ENCODE peak calls at places on chromosomes 7 and 10, in seven cellular contexts. E, H, O, U, X, Y and M are unnamed samples.

GRCh38 chr10:109963439-109963838 is 40.1 kb upstream of the XPNPEP1 start:
- DNase-seq in O (no peak), Y (no peak), H (no peak), U (no peak), E (no peak), X (no peak), M (no peak)

GRCh38 chr10:132037676-132037975 is 28.1 kb upstream of the JAKMIP3 start:
- DNase-seq in H (no peak), Y (no peak), E (no peak), U (no peak), X (no peak), O (no peak), M (no peak)

GRCh38 chr10:125162181-125162906 is 2.0 kb upstream of the CTBP2 start:
- DNase-seq in X (no peak), H (peak; percentile 55), Y (no peak), O (peak; percentile 72), U (no peak), E (peak; percentile 45), M (peak; percentile 77)

GRCh38 chr10:17981201-17981600 is 29.5 kb downstream of the SLC39A12 start:
- DNase-seq in Y (no peak), U (no peak), E (no peak), H (no peak), O (no peak), X (no peak), M (no peak)

GRCh38 chr10:72087969-72088878 is at the start of gene SPOCK2:
- DNase-seq in Y (no peak), O (no peak), H (peak; percentile 61), U (peak; percentile 36), E (no peak), X (no peak), M (no peak)

GRCh38 chr10:28996947-28997551 is 291.8 kb upstream of the LYZL1 start:
- DNase-seq in Y (no peak), U (no peak), O (no peak), H (no peak), E (no peak), X (no peak), M (no peak)

GRCh38 chr10:110354322-110354766 is 49.6 kb upstream of the SMNDC1 start:
- DNase-seq in Y (peak; percentile 54), O (peak; percentile 85), H (peak; percentile 83), U (peak; percentile 89), E (peak; percentile 62), X (peak; percentile 88), M (no peak)

GRCh38 chr10:62817120-62817762 is 1.1 kb upstream of the EGR2 start:
- DNase-seq in E (peak; percentile 37), X (peak; percentile 27), H (peak; percentile 76), U (peak; percentile 43), O (peak; percentile 86), Y (peak; percentile 80), M (no peak)

GRCh38 chr10:69494626-69495558 is 43.6 kb downstream of the TSPAN15 start:
- DNase-seq in E (no peak), X (no peak), H (peak; percentile 35), O (peak; percentile 50), U (no peak), Y (no peak), M (peak; percentile 76)

GRCh38 chr7:41058986-41059741 is 643.7 kb downstream of the INHBA start:
- DNase-seq in U (no peak), E (peak; percentile 44), O (no peak), Y (no peak), X (no peak), H (no peak), M (no peak)

GRCh38 chr7:44986218-44987053 is 7.6 kb upstream of the MYO1G start:
- DNase-seq in X (peak; percentile 95), H (peak; percentile 96), O (peak; percentile 98), Y (peak; percentile 85), U (peak; percentile 95), E (peak; percentile 98), M (peak; percentile 96)

GRCh38 chr10:3783313-3783689 is 1.7 kb downstream of the KLF6 start:
- DNase-seq in O (no peak), Y (no peak), X (peak; percentile 48), U (peak; percentile 66), H (peak; percentile 69), E (peak; percentile 43), M (no peak)

GRCh38 chr7:36763084-36763807 is 39.0 kb upstream of the AOAH start:
- DNase-seq in E (no peak), O (no peak), X (peak; percentile 18), H (no peak), Y (no peak), U (no peak), M (no peak)

GRCh38 chr7:50284296-50284695 is 20.2 kb upstream of the IKZF1 start:
- DNase-seq in E (no peak), U (no peak), X (no peak), H (no peak), Y (no peak), O (no peak), M (no peak)

GRCh38 chr7:39042706-39043105 is 65.0 kb downstream of the POU6F2 start:
- DNase-seq in Y (no peak), H (no peak), X (no peak), U (no peak), O (no peak), E (no peak), M (no peak)

GRCh38 chr10:79292026-79292425 is 55.2 kb upstream of the PPIF start:
- DNase-seq in H (no peak), X (no peak), E (no peak), Y (no peak), O (no peak), U (no peak), M (no peak)

GRCh38 chr10:79295593-79295992 is 51.7 kb upstream of the PPIF start:
- DNase-seq in U (no peak), X (no peak), Y (no peak), H (peak; percentile 67), E (no peak), O (no peak), M (no peak)

GRCh38 chr10:79289801-79290200 is 57.5 kb upstream of the PPIF start:
- DNase-seq in U (no peak), Y (no peak), H (no peak), O (no peak), X (no peak), E (peak; percentile 82), M (no peak)

GRCh38 chr10:79293841-79294705 is 53.2 kb upstream of the PPIF start:
- DNase-seq in E (no peak), U (no peak), X (no peak), Y (no peak), O (peak; percentile 86), H (peak; percentile 88), M (no peak)

DNA sequence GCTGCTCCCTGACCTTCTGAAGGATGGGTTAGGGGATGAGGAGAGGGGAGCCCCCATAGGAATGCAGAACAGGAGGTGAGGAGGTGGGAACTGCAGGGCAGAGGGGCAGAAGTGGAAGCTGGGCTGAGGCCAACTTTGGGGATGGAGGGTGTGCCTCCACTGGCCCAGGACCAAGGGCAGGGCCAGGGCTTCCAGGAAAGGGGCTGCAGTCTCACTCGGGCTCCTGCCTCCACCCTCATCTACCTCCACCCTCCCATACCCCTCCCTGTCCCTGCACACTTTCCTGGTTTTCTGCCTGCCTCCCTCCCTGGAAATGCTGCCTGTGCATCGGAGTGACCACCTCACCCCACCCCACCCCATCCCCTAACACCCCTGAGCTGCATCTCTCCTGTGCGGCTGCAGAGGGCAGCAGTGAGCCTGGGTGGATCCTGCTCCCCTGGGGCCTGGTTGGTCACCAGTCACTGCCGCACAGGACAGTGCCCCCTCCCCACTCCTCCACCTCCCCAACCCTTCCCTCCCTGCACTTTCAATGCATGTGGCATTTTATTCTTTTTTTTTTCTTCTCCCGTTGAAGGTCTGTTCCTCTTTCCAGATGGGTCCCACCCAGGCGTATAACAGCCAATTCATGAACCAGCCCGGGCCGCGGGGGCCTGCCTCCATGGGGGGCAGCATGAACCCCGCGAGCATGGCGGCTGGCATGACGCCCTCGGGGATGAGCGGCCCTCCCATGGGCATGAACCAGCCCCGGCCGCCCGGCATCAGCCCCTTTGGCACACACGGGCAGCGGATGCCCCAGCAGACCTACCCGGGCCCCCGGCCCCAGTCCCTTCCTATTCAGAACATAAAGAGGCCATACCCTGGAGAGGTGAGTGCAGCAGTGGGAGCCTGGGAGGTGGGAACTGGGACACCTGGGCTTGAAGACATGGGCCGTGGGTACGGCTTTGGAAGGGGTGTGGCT is 54.2 kb upstream of the PPIF start:
- DNase-seq in H (no peak), X (no peak), O (no peak), U (peak; percentile 40), E (no peak), Y (peak; percentile 93), M (no peak)
- TF ChIP-seq CTCF in H (peak; percentile 40), X (peak; percentile 44), O (peak; percentile 34), U (peak; percentile 71), E (peak; percentile 73), Y (peak; percentile 69), M (no peak)

DNA sequence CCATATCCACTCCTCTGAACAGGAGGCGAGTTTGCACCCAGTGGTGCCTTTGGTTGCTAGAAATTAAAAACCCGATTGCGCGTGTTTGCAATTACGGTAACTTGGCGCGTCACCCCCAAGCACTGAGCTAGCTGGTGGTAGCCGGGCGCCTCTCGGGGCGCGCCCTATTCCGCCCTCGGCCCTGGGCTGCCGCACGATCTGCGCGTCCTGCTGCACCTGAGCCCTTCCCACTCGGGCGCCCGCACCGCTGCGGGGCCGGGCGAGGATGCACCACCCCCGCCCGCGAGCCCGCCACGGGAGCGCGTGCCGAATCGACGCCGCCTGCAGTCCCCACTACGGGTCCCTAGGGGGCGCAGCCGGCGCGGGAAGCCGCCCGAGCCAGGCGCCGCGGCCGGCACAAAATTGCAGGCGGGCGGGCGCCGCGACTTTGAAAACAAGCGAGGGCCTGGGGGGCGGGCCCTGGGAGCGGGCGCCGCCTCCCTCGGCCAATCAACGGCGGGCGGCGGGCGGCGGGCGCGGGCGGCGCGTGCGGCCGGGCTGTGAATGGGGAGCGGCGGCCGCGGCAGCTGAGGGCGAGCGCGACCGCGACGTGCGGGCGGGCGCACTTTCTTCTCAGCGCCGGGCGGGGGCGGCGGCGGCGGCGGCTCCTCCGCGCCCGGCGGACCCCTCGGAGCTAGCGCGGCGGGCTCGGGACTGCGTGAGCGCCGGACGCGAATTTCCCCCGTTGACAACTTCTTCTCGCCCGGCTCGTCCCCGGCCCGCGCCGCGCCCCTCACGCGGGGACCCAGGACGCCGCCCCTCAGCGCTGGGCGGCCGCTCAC is at the start of gene SDK1:
- DNase-seq in U (peak; percentile 92), E (peak; percentile 93), X (peak; percentile 91), H (peak; percentile 93), O (peak; percentile 95), Y (peak; percentile 90), M (peak; percentile 92)
- H3K27ac ChIP-seq in U (no peak within 1 kb of the TSS), E (no peak within 1 kb of the TSS), X (peak within 1 kb of the TSS; percentile 87), H (no peak within 1 kb of the TSS), O (no peak within 1 kb of the TSS), Y (no peak within 1 kb of the TSS), M (peak within 1 kb of the TSS; percentile 45)

GRCh38 chr10:127920319-127921074 is 13.6 kb downstream of the PTPRE start:
- DNase-seq in X (no peak), H (no peak), U (no peak), E (no peak), O (no peak), Y (no peak), M (no peak)
- H3K4me3 ChIP-seq in X (no peak overlapping the region), H (no peak overlapping the region), U (no peak overlapping the region), E (no peak overlapping the region), O (no peak overlapping the region), Y (no peak overlapping the region), M (no peak overlapping the region)

GRCh38 chr7:28955723-28956607 is 2.2 kb downstream of the TRIL start:
- DNase-seq in O (peak; percentile 93), E (no peak), U (no peak), H (peak; percentile 90), X (peak; percentile 33), Y (no peak), M (peak; percentile 89)
- TF ChIP-seq CTCF in O (peak; percentile 51), E (peak; percentile 50), U (no peak), H (peak; percentile 61), X (peak; percentile 33), Y (no peak), M (peak; percentile 76)

GRCh38 chr7:137987011-137987334 is 14.9 kb downstream of the CREB3L2 start:
- DNase-seq in X (no peak), H (no peak), Y (no peak), O (no peak), U (no peak), E (no peak), M (no peak)
- H3K27ac ChIP-seq in X (no peak overlapping the region), H (peak overlapping the region; percentile 60), Y (no peak overlapping the region), O (peak overlapping the region; percentile 20), U (peak overlapping the region; percentile 100), E (no peak overlapping the region), M (peak overlapping the region; percentile 3)